ENCODE peak calls at places on chromosome 14, in four cellular contexts. B is neuronal stem cell, Z is BE2C, J is A549. G is an unnamed sample.

GRCh38 chr14:103542545-103543088 is 13.6 kb downstream of the TRMT61A start:
- DNase-seq in B (peak; percentile 91), J (no peak), Z (peak; percentile 51), G (peak; percentile 66)

GRCh38 chr14:20706657-20707355 is 18.2 kb downstream of the ANG start:
- DNase-seq in B (no peak), Z (no peak), J (no peak), G (no peak)

GRCh38 chr14:93430889-93431670 is at the start of gene UNC79:
- DNase-seq in J (no peak), B (peak; percentile 61), Z (peak; percentile 89), G (no peak)

GRCh38 chr14:103871596-103872480 is 24.5 kb upstream of the PPP1R13B start:
- DNase-seq in J (peak; percentile 44), B (peak; percentile 32), Z (no peak), G (peak; percentile 89)

GRCh38 chr14:39016733-39017095 is 86.3 kb downstream of the SEC23A start:
- DNase-seq in B (no peak), J (no peak), Z (no peak), G (no peak)

GRCh38 chr14:89507926-89508460 is 91.0 kb upstream of the FOXN3 start:
- DNase-seq in J (no peak), Z (no peak), B (no peak), G (no peak)

GRCh38 chr14:37232907-37233481 is 35.3 kb downstream of the MIPOL1 start:
- DNase-seq in B (peak; percentile 26), J (peak; percentile 43), Z (no peak), G (no peak)

GRCh38 chr14:29955087-29955486 is 27.4 kb upstream of the PRKD1 start:
- DNase-seq in J (no peak), Z (no peak), B (no peak), G (no peak)

GRCh38 chr14:70642313-70643235 is 858 bp downstream of the TTC9 start:
- DNase-seq in J (no peak), B (no peak), Z (peak; percentile 12), G (peak; percentile 39)

GRCh38 chr14:67919259-67919658 is 99.7 kb downstream of the RAD51B start:
- DNase-seq in J (no peak), Z (no peak), B (no peak), G (no peak)

GRCh38 chr14:77761205-77761931 is 412 bp upstream of the SNW1 start:
- DNase-seq in B (no peak), Z (peak; percentile 47), J (peak; percentile 58), G (peak; percentile 13)

GRCh38 chr14:36553650-36554260 is 28.7 kb downstream of the NKX2-8 start:
- DNase-seq in B (peak; percentile 24), Z (peak; percentile 22), J (peak; percentile 29), G (no peak)

GRCh38 chr14:75427482-75428229 is at the start of gene JDP2:
- DNase-seq in J (peak; percentile 64), B (peak; percentile 71), Z (peak; percentile 72), G (peak; percentile 94)

GRCh38 chr14:33930464-33930863 is 20.4 kb downstream of the EGLN3 start:
- DNase-seq in Z (peak; percentile 47), B (no peak), J (no peak), G (no peak)

GRCh38 chr14:67514650-67515385 is 18.3 kb upstream of the PLEKHH1 start:
- DNase-seq in B (no peak), J (peak; percentile 45), Z (peak; percentile 20), G (peak; percentile 62)

GRCh38 chr14:49975799-49976198 is 82.9 kb downstream of the ARF6 start:
- DNase-seq in J (no peak), Z (no peak), B (no peak), G (peak; percentile 68)

GRCh38 chr14:49982522-49982951 is 89.7 kb downstream of the ARF6 start:
- DNase-seq in B (no peak), J (no peak), Z (no peak), G (no peak)

GRCh38 chr14:49982082-49982481 is 89.2 kb downstream of the ARF6 start:
- DNase-seq in B (no peak), Z (no peak), J (no peak), G (no peak)

GRCh38 chr14:49977126-49977841 is 84.4 kb downstream of the ARF6 start:
- DNase-seq in B (no peak), J (no peak), Z (no peak), G (no peak)

GRCh38 chr14:49980027-49980426 is 87.1 kb downstream of the ARF6 start:
- DNase-seq in J (no peak), Z (no peak), B (no peak), G (no peak)
- H3K4me1 ChIP-seq in J (peaks cover 52% of the 10 kb centered on the region), Z (peaks cover 4% of the 10 kb centered on the region), B (no peaks in the 10 kb centered on the region), G (peaks cover 16% of the 10 kb centered on the region)

DNA sequence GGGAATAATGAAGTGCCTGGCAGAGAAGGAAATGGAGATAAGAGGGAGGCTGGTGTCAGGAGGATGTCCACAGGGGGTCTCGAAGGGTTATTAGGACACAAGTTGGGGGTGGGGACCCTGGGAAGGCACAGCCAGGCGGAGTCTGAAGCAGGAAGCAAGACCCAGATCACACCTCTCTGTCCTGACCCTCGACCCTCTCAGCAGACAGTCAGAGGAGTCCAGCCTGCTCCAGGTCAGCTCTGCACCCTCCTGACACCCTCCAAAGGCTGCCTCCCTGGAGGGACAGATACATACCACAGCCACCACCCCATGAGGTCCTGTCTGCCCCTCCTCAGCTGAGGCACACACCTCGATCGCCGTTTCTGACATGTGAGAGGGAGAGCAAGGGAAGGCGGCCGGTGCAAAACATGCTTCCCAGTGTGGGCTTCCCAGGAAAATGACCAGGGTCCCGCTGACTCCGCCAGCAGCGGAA is 9.0 kb downstream of the BCL11B start:
- DNase-seq in B (no peak), J (no peak), Z (no peak), G (no peak)
- H3K4me1 ChIP-seq in B (no peaks in the 10 kb centered on the region), J (peaks cover 3% of the 10 kb centered on the region), Z (no peaks in the 10 kb centered on the region), G (no peaks in the 10 kb centered on the region)

DNA sequence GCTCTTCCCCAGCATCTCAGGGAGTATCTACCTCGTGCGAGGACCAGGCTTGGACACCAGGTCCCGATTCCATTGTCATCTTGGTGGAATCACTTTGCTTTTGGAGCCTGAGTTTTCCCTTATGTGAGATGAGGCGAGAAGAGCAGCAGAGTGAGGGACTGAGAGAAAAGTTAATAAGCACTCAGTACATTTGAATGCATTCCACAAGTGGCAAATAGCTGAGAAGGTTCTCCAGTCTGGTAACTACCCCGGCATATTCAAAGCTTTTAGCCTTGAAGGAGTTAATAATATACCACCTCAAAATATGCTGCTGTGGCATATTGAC is 465 bp upstream of the GALC start:
- DNase-seq in B (no peak), J (no peak), Z (no peak), G (no peak)
- H3K4me1 ChIP-seq in B (peaks cover 4% of the 10 kb centered on the region), J (peaks cover 6% of the 10 kb centered on the region), Z (no peaks in the 10 kb centered on the region), G (peaks cover 48% of the 10 kb centered on the region)

DNA sequence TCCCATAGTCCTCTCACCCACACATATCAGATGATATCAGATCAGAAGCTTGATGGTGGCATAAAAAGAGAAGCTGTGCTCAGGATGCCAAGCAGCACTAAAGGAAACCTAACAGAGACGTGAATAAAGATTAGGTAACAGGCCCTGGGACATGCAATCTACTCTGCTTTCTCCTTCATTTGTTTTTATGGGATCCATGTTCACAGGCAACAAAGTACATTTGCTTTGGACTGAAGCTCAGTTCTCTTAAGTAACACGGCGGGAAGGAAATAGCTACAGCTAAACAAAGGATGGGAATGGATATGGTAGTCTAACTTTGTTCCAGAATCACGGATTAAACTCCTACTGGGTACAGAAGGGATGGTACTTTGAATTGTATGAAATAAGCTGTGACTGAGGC is 119.5 kb downstream of the TTC7B start:
- DNase-seq in Z (no peak), J (no peak), B (no peak), G (no peak)
- H3K4me1 ChIP-seq in Z (peaks cover 38% of the 10 kb centered on the region), J (no peaks in the 10 kb centered on the region), B (peaks cover 20% of the 10 kb centered on the region), G (peaks cover 7% of the 10 kb centered on the region)

DNA sequence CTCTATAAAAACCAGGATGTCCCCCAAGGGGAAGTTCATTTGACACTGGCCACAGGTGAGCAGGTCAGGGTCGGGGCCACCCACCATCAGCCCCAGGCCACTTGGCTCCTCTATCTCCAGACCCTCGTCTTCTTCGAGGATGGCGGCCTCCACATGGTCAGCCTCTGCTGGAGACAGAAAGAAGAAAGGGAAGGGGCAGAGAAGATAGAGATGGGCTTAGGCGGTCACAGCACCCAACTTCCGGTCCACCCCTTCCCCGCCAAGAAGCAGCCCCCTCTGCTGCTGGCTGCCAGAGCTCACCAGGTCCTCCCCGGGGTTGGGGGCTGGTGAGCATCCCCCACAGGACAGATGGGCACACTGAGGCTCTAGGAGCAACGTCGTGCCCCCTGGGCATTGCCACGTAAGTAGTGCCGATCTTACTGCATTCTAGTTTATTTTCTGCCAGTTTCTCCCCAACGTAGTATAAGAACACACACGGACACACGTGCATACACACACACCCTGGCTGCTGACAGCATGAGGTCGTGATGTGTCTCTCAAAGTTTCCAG is 14.2 kb downstream of the BCL11B start:
- DNase-seq in B (no peak), J (no peak), Z (no peak), G (no peak)
- H3K4me1 ChIP-seq in B (no peaks in the 10 kb centered on the region), J (peaks cover 6% of the 10 kb centered on the region), Z (no peaks in the 10 kb centered on the region), G (no peaks in the 10 kb centered on the region)

GRCh38 chr14:32007755-32008374 is 69.2 kb upstream of the ARHGAP5 start:
- DNase-seq in B (no peak), J (no peak), Z (no peak), G (no peak)

GRCh38 chr14:32009636-32010560 is 67.2 kb upstream of the ARHGAP5 start:
- DNase-seq in J (no peak), Z (no peak), B (no peak), G (no peak)

GRCh38 chr14:32009221-32009620 is 67.9 kb upstream of the ARHGAP5 start:
- DNase-seq in Z (no peak), J (no peak), B (no peak), G (no peak)

GRCh38 chr14:32010561-32011188 is 66.4 kb upstream of the ARHGAP5 start:
- DNase-seq in J (peak; percentile 81), B (no peak), Z (no peak), G (no peak)

GRCh38 chr14:32008602-32009193 is 68.4 kb upstream of the ARHGAP5 start:
- DNase-seq in Z (no peak), B (no peak), J (no peak), G (no peak)
- H3K4me1 ChIP-seq in Z (no peaks in the 10 kb centered on the region), B (no peaks in the 10 kb centered on the region), J (peaks cover 84% of the 10 kb centered on the region), G (no peaks in the 10 kb centered on the region)

G was measured in transverse colon.